ENCODE peak calls at places on chromosomes 12 and 14, in four cellular contexts. E is H9; F is stimulated activated CD4-positive, alpha-beta T cell treated with anti-CD3 and anti-CD28 coated beads, TNF-alpha, amount 100 ng/mL, for 4 hours; L is OCI-LY7. D is an unnamed sample.

GRCh38 chr14:21680072-21680471 is 6.5 kb upstream of the OR4E1 start:
- DNase-seq in F (no peak), L (no peak), E (no peak), D (no peak)

GRCh38 chr12:113697646-113698504 is 226.2 kb upstream of the LHX5 start:
- DNase-seq in F (no peak), E (peak; percentile 62), L (no peak), D (no peak)

GRCh38 chr12:57964421-57964820 is 23.1 kb downstream of the ATP23 start:
- DNase-seq in E (no peak), L (no peak), F (no peak), D (no peak)

GRCh38 chr12:110704750-110705149 is 15.8 kb upstream of the HVCN1 start:
- DNase-seq in F (no peak), L (peak; percentile 57), E (peak; percentile 74), D (no peak)

GRCh38 chr12:130879781-130880389 is 8.0 kb downstream of the RAN start:
- DNase-seq in L (peak; percentile 44), F (no peak), E (peak; percentile 46), D (no peak)

GRCh38 chr12:6165418-6165817 is 34.8 kb upstream of the CD9 start:
- DNase-seq in F (no peak), E (no peak), L (no peak), D (no peak)

GRCh38 chr14:59117754-59118153 is 70.7 kb upstream of the DAAM1 start:
- DNase-seq in F (no peak), E (no peak), L (no peak), D (no peak)

GRCh38 chr12:127770123-127770522 is 496.8 kb upstream of the TMEM132C start:
- DNase-seq in F (no peak), E (no peak), L (no peak), D (no peak)

GRCh38 chr12:96908170-96908675 is 1.2 kb downstream of the NEDD1 start:
- DNase-seq in F (no peak), L (no peak), E (no peak), D (no peak)

GRCh38 chr14:40447032-40447431 is 1014.8 kb upstream of the FBXO33 start:
- DNase-seq in F (no peak), L (no peak), E (no peak), D (no peak)

GRCh38 chr14:58055497-58055896 is 96.5 kb downstream of the ARMH4 start:
- DNase-seq in L (no peak), F (no peak), E (no peak), D (no peak)

GRCh38 chr14:92122351-92122677 is 545 bp downstream of the CPSF2 start:
- DNase-seq in F (no peak), E (no peak), L (peak; percentile 39), D (peak; percentile 20)

GRCh38 chr14:23559010-23559920 is 3.2 kb downstream of the THTPA start:
- DNase-seq in E (peak; percentile 69), L (peak; percentile 75), F (peak; percentile 41), D (no peak)

GRCh38 chr14:100622234-100622633 is 35.0 kb upstream of the BEGAIN start:
- DNase-seq in F (no peak), L (no peak), E (no peak), D (no peak)